ENCODE peak calls at places on chromosomes 16 and 17, in eight cellular contexts. Q is GM12891, N is AG09309, A is T-cell, D is fibroblast of the conjunctiva, P is ecto neural progenitor cell, W is midbrain, B is tibial nerve. J is an unnamed sample.

GRCh38 chr17:28406478-28406824 is 439 bp upstream of the SLC46A1 start:
- DNase-seq in Q (no peak), N (no peak), A (no peak), D (no peak), P (no peak), W (peak; percentile 18), B (no peak), J (no peak)

GRCh38 chr17:12789976-12790805 is 893 bp downstream of the ARHGAP44 start:
- DNase-seq in Q (no peak), N (no peak), A (no peak), D (no peak), P (peak; percentile 75), W (no peak), B (no peak), J (no peak)

GRCh38 chr16:20263138-20263855 is 64.0 kb downstream of the GP2 start:
- DNase-seq in Q (no peak), N (no peak), A (no peak), D (no peak), P (no peak), W (no peak), B (no peak), J (no peak)

GRCh38 chr17:74097461-74098131 is 105.9 kb upstream of the RPL38 start:
- DNase-seq in Q (no peak), N (no peak), A (no peak), D (no peak), P (no peak), W (no peak), B (no peak), J (no peak)

GRCh38 chr16:68436581-68436980 is 11.7 kb downstream of the SMPD3 start:
- DNase-seq in Q (no peak), N (no peak), A (no peak), D (no peak), P (no peak), W (no peak), B (no peak), J (no peak)

GRCh38 chr16:55323637-55324490 is at the start of gene IRX6:
- DNase-seq in Q (no peak), N (peak; percentile 5), A (no peak), D (peak; percentile 16), P (peak; percentile 88), W (no peak), B (no peak), J (no peak)

GRCh38 chr17:1484586-1485310 is 7.7 kb downstream of the MYO1C start:
- DNase-seq in Q (peak; percentile 75), N (no peak), A (peak; percentile 48), D (no peak), P (peak; percentile 89), W (no peak), B (no peak), J (peak; percentile 79)

GRCh38 chr16:17635183-17635582 is 164.4 kb upstream of the XYLT1 start:
- DNase-seq in Q (no peak), N (no peak), A (no peak), D (no peak), P (no peak), W (no peak), B (no peak), J (no peak)

GRCh38 chr17:34620458-34620857 is 41.1 kb downstream of the TMEM132E start:
- DNase-seq in Q (no peak), N (no peak), A (no peak), D (no peak), P (no peak), W (no peak), B (no peak), J (no peak)

GRCh38 chr17:4856271-4856936 is 23.3 kb downstream of the MINK1 start:
- DNase-seq in Q (no peak), N (no peak), A (no peak), D (no peak), P (no peak), W (no peak), B (no peak), J (no peak)

GRCh38 chr16:57137043-57137442 is 44.7 kb downstream of the CPNE2 start:
- DNase-seq in Q (no peak), N (no peak), A (no peak), D (no peak), P (no peak), W (no peak), B (no peak), J (no peak)

J was measured in heart left ventricle.